ENCODE peak calls at places on chromosomes 7 and 10, in nine cellular contexts. C is chondrocyte; G is NCI-H1417; K is naive thymus-derived CD8-positive, alpha-beta T cell; Z is stimulated activated CD4-positive, alpha-beta T cell treated with anti-CD3 and anti-CD28 coated beads, Interleukin-2, amount 100 ng/mL, for 24 hours; R is epithelial cell of prostate; O is Right ventricle myocardium superior; P is cerebellar cortex; J is Ammon's horn. E is an unnamed sample.

GRCh38 chr10:24027107-24027506 is 181.8 kb upstream of the KIAA1217 start:
- DNase-seq in K (no peak), R (no peak), G (no peak), O (no peak), P (no peak), Z (no peak), J (no peak), C (no peak), E (no peak)

GRCh38 chr10:13659887-13660544 is 73.3 kb downstream of the PRPF18 start:
- DNase-seq in J (peak; percentile 84), O (peak; percentile 81), K (peak; percentile 71), G (peak; percentile 13), Z (peak; percentile 74), C (no peak), R (peak; percentile 14), P (peak; percentile 81), E (peak; percentile 17)

GRCh38 chr10:50406457-50407076 is 155.3 kb upstream of the ASAH2 start:
- DNase-seq in Z (no peak), G (no peak), P (no peak), C (no peak), O (no peak), R (no peak), K (no peak), J (no peak), E (no peak)

GRCh38 chr7:29345590-29345989 is 151.0 kb downstream of the CHN2 start:
- DNase-seq in J (peak; percentile 83), K (no peak), C (no peak), G (peak; percentile 51), R (no peak), P (peak; percentile 59), O (peak; percentile 56), Z (peak; percentile 12), E (no peak)

GRCh38 chr10:96919785-96920425 is 87.8 kb downstream of the LCOR start:
- DNase-seq in G (no peak), P (no peak), R (no peak), C (no peak), O (no peak), Z (no peak), K (no peak), J (no peak), E (peak; percentile 23)

GRCh38 chr10:110010076-110011069 is 2.6 kb downstream of the ADD3 start:
- DNase-seq in O (no peak), Z (peak; percentile 14), K (peak; percentile 57), J (no peak), R (no peak), G (no peak), P (no peak), C (no peak), E (peak; percentile 55)

GRCh38 chr7:55477781-55478374 is 94.4 kb downstream of the VOPP1 start:
- DNase-seq in Z (no peak), P (no peak), J (no peak), R (no peak), C (no peak), K (no peak), O (no peak), G (no peak), E (no peak)

GRCh38 chr10:96124230-96125141 is 5.6 kb upstream of the ZNF518A start:
- DNase-seq in P (peak; percentile 14), K (no peak), O (no peak), C (no peak), J (no peak), Z (no peak), R (no peak), G (no peak), E (no peak)

GRCh38 chr7:139153832-139154231 is 44.3 kb upstream of the ZC3HAV1 start:
- DNase-seq in G (no peak), R (peak; percentile 18), Z (no peak), C (no peak), P (no peak), K (no peak), O (no peak), J (no peak), E (no peak)

GRCh38 chr10:4396401-4397283 is 429.4 kb upstream of the AKR1E2 start:
- DNase-seq in Z (no peak), C (no peak), K (no peak), J (no peak), G (no peak), O (no peak), R (no peak), P (no peak), E (no peak)

GRCh38 chr7:130982160-130982638 is 248.2 kb upstream of the KLF14 start:
- DNase-seq in R (no peak), K (no peak), C (no peak), J (no peak), P (peak; percentile 68), Z (no peak), G (peak; percentile 26), O (no peak), E (no peak)

E was measured in GM12878.